ENCODE peak calls at places on chromosomes 3 and 15, in four cellular contexts. M is HepG2, I is SK-N-SH, N is K562. G is an unnamed sample.

GRCh38 chr15:99106417-99107220 is 1.7 kb downstream of the SYNM start:
- DNase-seq in M (no peak), N (no peak), I (no peak), G (no peak)

GRCh38 chr3:128508852-128509251 is 15.9 kb upstream of the GATA2 start:
- DNase-seq in M (no peak), I (no peak), N (no peak), G (no peak)

GRCh38 chr3:128745742-128746141 is 19.8 kb downstream of the RAB7A start:
- DNase-seq in N (no peak), M (peak), I (no peak), G (no peak)

GRCh38 chr3:128435058-128435457 is 31.6 kb downstream of the DNAJB8 start:
- DNase-seq in I (peak), M (no peak), N (no peak), G (no peak)

GRCh38 chr3:143199998-143200909 is 80.7 kb downstream of the CHST2 start:
- DNase-seq in I (no peak), N (no peak), M (no peak), G (no peak)

GRCh38 chr15:54915382-54915781 is 281.4 kb downstream of the RSL24D1 start:
- DNase-seq in M (no peak), N (no peak), I (no peak), G (no peak)

GRCh38 chr15:50116477-50116876 is 2.6 kb downstream of the ATP8B4 start:
- DNase-seq in M (peak), N (peak), I (no peak), G (peak)

GRCh38 chr3:124149774-124150173 is 157.8 kb upstream of the ROPN1 start:
- DNase-seq in M (no peak), I (no peak), N (no peak), G (no peak)

GRCh38 chr3:50118237-50118636 is 29.5 kb downstream of the RBM5 start:
- DNase-seq in I (no peak), M (no peak), N (no peak), G (no peak)

GRCh38 chr3:31704651-31705179 is 172.0 kb downstream of the STT3B start:
- DNase-seq in M (no peak), N (no peak), I (peak), G (peak)

GRCh38 chr3:144380832-144381231 is 409.2 kb downstream of the DIPK2A start:
- DNase-seq in N (no peak), I (no peak), M (no peak), G (no peak)

GRCh38 chr3:194773216-194773615 is 87.5 kb downstream of the FAM43A start:
- DNase-seq in N (no peak), M (no peak), I (no peak), G (no peak)

GRCh38 chr3:49839193-49839809 is 17.1 kb downstream of the TRAIP start:
- DNase-seq in M (peak), I (peak), N (peak), G (peak)

GRCh38 chr15:88834211-88834812 is 31.1 kb downstream of the ACAN start:
- DNase-seq in M (no peak), N (peak), I (peak), G (peak)

GRCh38 chr3:13420051-13420816 is at the start of gene NUP210:
- DNase-seq in N (peak), I (peak), M (peak), G (no peak)

DNA sequence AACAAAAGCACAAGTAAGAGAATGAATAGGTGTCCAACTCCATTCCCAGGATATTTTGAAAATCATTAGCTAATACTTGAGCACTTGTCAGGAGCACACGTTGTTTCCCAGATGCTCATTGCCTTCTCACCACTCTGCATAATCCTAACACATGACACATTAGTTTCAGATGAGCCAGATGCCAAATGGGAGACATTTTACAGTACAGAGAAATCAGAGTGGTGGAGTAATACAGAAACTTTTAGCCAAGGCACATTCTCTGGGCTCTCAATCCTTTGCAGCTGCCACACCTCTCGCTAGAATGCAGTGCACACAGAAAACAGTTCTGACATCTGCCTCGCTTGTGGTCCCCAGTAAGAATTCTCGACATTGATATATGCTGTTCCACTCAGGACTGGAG is 76.6 kb downstream of the P3H2 start:
- DNase-seq in M (no peak), N (no peak), I (no peak), G (no peak)
- TF ChIP-seq ELF1 in M (no peak), N (no peak), I (no peak), G (no peak)

GRCh38 chr3:58577269-58577821 is at the start of gene FAM107A:
- DNase-seq in M (no peak), N (peak), I (no peak), G (no peak)
- TF ChIP-seq ELF1 in M (no peak), N (no peak), I (no peak), G (no peak)

DNA sequence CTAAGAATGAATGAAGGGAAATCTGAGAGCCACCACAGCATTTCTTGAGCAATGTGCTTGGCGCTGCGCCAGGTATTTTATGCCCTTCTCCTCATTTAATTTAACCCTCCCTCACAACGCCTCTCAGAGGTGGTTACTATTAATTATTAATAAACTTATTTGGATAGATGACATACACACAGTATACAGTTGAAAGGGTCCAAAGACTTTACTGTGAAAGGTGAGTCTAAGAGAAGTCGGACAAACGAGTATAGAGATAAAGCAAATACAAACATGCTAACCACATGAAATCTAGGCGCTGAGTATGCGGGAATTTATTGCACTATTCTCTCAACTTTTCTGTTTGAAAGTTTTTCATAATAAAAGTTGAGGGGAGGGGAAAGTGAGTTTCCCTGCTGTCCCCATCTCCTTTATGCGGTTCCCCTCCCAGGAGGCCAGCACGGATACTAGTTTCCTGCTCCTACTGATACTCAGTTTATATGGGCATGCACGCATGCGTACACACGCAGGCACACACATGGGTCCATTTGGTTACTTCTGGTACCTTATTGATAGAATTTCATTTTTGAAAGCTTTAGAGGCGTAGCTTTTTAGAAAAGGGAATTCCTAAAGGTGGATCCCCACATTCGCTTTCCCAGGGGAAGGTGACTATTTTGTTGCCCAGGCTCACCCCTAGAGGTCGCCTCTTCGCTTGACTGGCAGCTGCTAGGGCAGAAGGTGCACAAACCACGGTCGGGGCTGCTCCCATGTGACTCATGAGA is 28.5 kb upstream of the KCTD6 start:
- DNase-seq in I (peak), M (peak), N (peak), G (peak)
- TF ChIP-seq ELF1 in I (no peak), M (peak), N (no peak), G (no peak)

DNA sequence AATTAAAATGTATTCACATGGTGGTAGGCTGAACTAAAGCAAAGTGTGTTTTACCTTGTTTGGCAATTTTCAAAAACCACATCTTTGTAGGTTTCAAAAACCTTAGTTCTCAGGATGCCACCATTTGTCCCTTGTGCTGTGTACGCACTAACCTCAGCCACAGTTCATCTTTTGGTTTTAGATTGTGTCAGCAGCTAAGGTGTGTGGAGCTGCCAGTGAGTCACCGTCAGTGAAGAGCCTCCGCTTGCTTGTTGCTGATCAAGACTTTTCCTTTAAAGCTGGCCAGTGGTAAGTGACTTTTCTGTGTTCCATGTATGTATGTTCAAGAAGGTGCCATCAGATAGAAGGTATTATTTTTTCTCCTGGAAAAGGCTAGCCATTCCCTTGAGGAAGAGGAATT is 21.1 kb downstream of the OXNAD1 start:
- DNase-seq in I (no peak), M (no peak), N (no peak), G (no peak)
- TF ChIP-seq ELF1 in I (no peak), M (no peak), N (no peak), G (no peak)

GRCh38 chr3:111820651-111821050 is 38.4 kb upstream of the PHLDB2 start:
- DNase-seq in M (no peak), N (no peak), I (no peak), G (no peak)

GRCh38 chr3:111824351-111824750 is 34.7 kb upstream of the PHLDB2 start:
- DNase-seq in M (no peak), N (no peak), I (no peak), G (no peak)

GRCh38 chr3:111827871-111828270 is 31.2 kb upstream of the PHLDB2 start:
- DNase-seq in M (no peak), N (no peak), I (no peak), G (no peak)

GRCh38 chr3:111819912-111820311 is 39.2 kb upstream of the PHLDB2 start:
- DNase-seq in M (no peak), N (no peak), I (no peak), G (no peak)

GRCh38 chr3:111823341-111823830 is 35.7 kb upstream of the PHLDB2 start:
- DNase-seq in I (no peak), M (no peak), N (no peak), G (no peak)
- TF ChIP-seq ELF1 in I (no peak), M (no peak), N (no peak), G (no peak)

GRCh38 chr15:68725736-68726135 is 95.0 kb downstream of the ANP32A start:
- DNase-seq in N (no peak), M (no peak), I (no peak), G (no peak)
- TF ChIP-seq ELF1 in N (no peak), M (no peak), I (no peak), G (no peak)

GRCh38 chr3:116835658-116836057 is 126.1 kb downstream of the TUSC7 start:
- DNase-seq in N (no peak), M (no peak), I (no peak), G (no peak)

GRCh38 chr3:116837474-116837873 is 127.9 kb downstream of the TUSC7 start:
- DNase-seq in M (no peak), I (no peak), N (no peak), G (no peak)

DNA sequence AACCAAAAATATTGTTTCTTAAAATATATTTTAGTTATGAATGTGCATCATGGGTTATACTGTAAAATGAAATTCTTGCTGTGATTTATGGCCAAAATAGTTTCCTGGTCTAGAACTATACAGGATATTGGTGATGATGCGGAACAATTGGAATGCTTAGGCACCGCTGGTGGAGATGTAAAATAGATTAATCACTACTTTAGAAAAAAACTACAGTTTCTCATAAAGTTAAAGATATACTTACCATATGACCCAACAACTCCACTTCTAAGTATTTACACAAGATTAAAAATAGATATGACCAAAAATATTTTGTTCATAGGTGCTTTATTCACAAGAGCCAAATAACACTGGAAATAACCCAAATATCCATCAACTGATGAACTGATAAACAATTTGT is 126.7 kb downstream of the TUSC7 start:
- DNase-seq in I (no peak), M (no peak), N (no peak), G (no peak)
- TF ChIP-seq ELF1 in I (no peak), M (no peak), N (no peak), G (no peak)

DNA sequence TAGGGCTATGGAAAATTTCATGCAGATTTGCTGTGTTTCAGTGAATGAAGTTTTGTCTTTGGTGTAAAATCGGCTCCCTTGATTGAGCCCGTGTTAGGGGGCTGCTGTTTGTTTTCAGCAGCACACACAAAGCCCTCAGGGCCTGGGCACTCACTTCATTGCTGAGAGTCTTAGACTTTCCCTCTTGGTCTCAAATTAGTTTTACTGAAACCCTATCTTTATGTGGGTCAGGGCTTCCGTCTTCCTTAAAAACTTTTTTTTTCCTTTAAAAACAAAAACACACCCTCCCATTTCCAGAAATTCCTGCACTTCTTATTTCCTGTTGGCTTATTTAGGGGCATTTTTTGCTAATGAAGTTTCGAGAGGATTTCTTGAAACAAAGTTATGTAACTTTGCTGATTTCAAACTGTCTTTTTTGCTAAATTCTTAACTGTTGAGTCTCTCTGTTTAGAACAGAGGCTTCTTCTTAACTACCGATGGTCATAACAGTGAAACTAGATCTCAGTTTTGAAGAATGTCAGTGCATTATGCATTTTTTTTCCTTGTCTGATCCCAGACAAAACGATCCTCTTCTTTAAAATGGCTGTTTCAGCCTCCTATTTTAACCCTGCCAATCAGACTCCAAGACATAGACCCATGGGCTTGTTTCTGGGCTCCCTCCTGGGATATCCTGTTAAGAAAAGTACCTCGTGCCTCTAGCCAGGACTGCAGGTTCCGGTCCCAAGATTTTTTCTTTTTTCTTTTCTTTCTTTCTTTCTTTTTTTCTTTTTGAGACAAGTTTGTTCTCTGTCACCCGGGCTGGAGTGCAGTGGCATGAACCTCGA is 23.3 kb downstream of the ANAPC13 start:
- DNase-seq in M (no peak), N (no peak), I (no peak), G (no peak)
- TF ChIP-seq ELF1 in M (no peak), N (no peak), I (no peak), G (no peak)

GRCh38 chr3:98647197-98647596 is 53.8 kb upstream of the CPOX start:
- DNase-seq in M (no peak), N (no peak), I (no peak), G (no peak)
- TF ChIP-seq ELF1 in M (no peak), N (no peak), I (no peak), G (no peak)